ENCODE peak calls at places on chromosome 4, in eight cellular contexts. V is K562; I is lower lobe of right lung; Z is WERI-Rb-1; H is tibial artery; K is mammary epithelial cell; M is colonic mucosa; N is CD8-positive, alpha-beta T cell. F is an unnamed sample. For H3K9me3, the result is how much of the 10 kb centered on the place peaks cover.

GRCh38 chr4:47349323-47349722 is 114.2 kb downstream of the COMMD8 start:
- DNase-seq in V (no peak), I (no peak), Z (no peak), H (no peak), K (no peak), M (no peak), N (no peak), F (no peak)

GRCh38 chr4:8671712-8672290 is 79.2 kb downstream of the CPZ start:
- DNase-seq in V (no peak), I (no peak), Z (no peak), H (no peak), K (no peak), M (no peak), N (no peak), F (no peak)

GRCh38 chr4:36290641-36291040 is 9.2 kb downstream of the DTHD1 start:
- DNase-seq in V (no peak), I (no peak), Z (no peak), H (no peak), K (no peak), M (peak), N (no peak), F (no peak)

GRCh38 chr4:8277356-8278008 is 7.9 kb downstream of the HTRA3 start:
- DNase-seq in V (no peak), I (no peak), Z (no peak), H (no peak), K (no peak), M (no peak), N (no peak), F (no peak)

GRCh38 chr4:130419576-130419975 is 1323.6 kb downstream of the C4orf33 start:
- DNase-seq in V (no peak), I (no peak), Z (no peak), H (no peak), K (no peak), M (no peak), N (no peak), F (no peak)

GRCh38 chr4:30103455-30103854 is 616.7 kb upstream of the PCDH7 start:
- DNase-seq in V (no peak), I (no peak), Z (no peak), H (no peak), K (peak), M (no peak), N (no peak), F (no peak)

GRCh38 chr4:75848891-75849290 is 53.4 kb downstream of the PPEF2 start:
- DNase-seq in V (no peak), I (no peak), Z (no peak), H (no peak), K (peak), M (no peak), N (no peak), F (no peak)

GRCh38 chr4:72112514-72113156 is 80.8 kb downstream of the NPFFR2 start:
- DNase-seq in V (peak), I (no peak), Z (no peak), H (no peak), K (peak), M (no peak), N (no peak), F (no peak)

GRCh38 chr4:8938137-8938536 is 66.5 kb upstream of the HMX1 start:
- DNase-seq in V (no peak), I (no peak), Z (no peak), H (no peak), K (no peak), M (no peak), N (no peak), F (no peak)

GRCh38 chr4:118280501-118281218 is 72.1 kb downstream of the PRSS12 start:
- DNase-seq in V (peak), I (no peak), Z (peak), H (no peak), K (peak), M (peak), N (peak), F (peak)

DNA sequence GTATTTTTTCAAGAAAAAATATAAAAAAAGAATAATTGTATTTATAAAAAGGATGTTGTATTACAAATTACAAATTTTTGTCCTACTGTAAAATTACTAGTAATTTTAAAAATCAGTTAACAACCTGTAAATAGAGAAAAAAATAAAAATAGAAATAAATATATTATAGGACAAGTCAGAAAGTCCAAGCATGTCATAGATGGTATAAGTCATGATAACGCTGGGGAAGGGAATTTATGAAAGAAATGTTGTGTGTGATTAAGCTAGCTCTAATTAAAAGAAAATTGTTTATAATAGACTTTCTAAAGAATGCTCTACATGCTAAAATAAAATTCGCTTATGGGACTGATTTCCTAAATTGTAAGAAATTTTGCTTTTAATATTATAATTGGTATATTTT is 2329.9 kb downstream of the ARAP2 start:
- DNase-seq in V (no peak), I (no peak), Z (no peak), H (no peak), K (no peak), M (no peak), N (no peak), F (no peak)
- H3K9me3 ChIP-seq in V (under half), I (under half), Z (under half), H (under half), K (under half), M (under half), N (under half), F (under half)

GRCh38 chr4:165328708-165329107 is 1.2 kb downstream of the MSMO1 start:
- DNase-seq in V (no peak), I (no peak), Z (no peak), H (no peak), K (no peak), M (peak), N (no peak), F (no peak)
- H3K27ac ChIP-seq in V (peak), I (no peak), Z (no peak), H (no peak), K (peak), M (peak), N (no peak), F (no peak)

GRCh38 chr4:82275431-82276423 is 98.1 kb downstream of the HNRNPD start:
- DNase-seq in V (peak), I (no peak), Z (peak), H (no peak), K (peak), M (no peak), N (no peak), F (no peak)
- TF ChIP-seq CTCF in V (peak), I (no peak), Z (no peak), H (no peak), K (no peak), M (no peak), N (no peak), F (no peak)

GRCh38 chr4:110619001-110619350 is 3.9 kb downstream of the PITX2 start:
- DNase-seq in V (no peak), I (no peak), Z (no peak), H (no peak), K (no peak), M (no peak), N (no peak), F (no peak)
- H3K9me3 ChIP-seq in V (under half), I (under half), Z (under half), H (under half), K (under half), M (under half), N (under half), F (under half)

GRCh38 chr4:144968606-144969005 is 129.4 kb downstream of the ANAPC10 start:
- DNase-seq in V (no peak), I (no peak), Z (no peak), H (no peak), K (peak), M (no peak), N (no peak), F (no peak)

GRCh38 chr4:144962300-144962699 is 135.7 kb downstream of the ANAPC10 start:
- DNase-seq in V (no peak), I (no peak), Z (no peak), H (no peak), K (no peak), M (no peak), N (no peak), F (no peak)

GRCh38 chr4:144970597-144970996 is 127.4 kb downstream of the ANAPC10 start:
- DNase-seq in V (no peak), I (no peak), Z (no peak), H (no peak), K (no peak), M (no peak), N (no peak), F (no peak)

GRCh38 chr4:144969793-144970192 is 128.2 kb downstream of the ANAPC10 start:
- DNase-seq in V (no peak), I (no peak), Z (no peak), H (no peak), K (no peak), M (no peak), N (no peak), F (no peak)

DNA sequence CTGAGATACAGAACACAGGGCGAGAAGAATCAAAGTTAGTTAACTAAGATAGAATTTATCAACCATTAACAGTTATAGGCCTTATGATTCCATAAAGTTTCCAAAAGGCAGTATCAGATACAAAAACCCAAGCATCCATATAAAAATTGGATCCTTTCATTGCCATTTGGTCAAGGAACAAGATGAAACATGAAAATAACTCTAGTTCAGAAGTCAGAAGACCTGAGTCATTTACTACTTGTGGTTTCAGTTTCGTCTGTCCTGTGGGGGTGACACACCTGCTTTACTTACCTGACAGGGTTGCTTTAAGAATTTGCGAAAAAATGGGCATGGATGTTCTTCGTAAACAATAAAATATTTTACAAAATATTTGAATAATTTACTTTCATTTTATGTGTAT is 130.8 kb downstream of the ANAPC10 start:
- DNase-seq in V (no peak), I (no peak), Z (no peak), H (no peak), K (peak), M (no peak), N (no peak), F (no peak)
- H3K27ac ChIP-seq in V (no peak), I (no peak), Z (no peak), H (no peak), K (peak), M (no peak), N (no peak), F (no peak)

GRCh38 chr4:53601251-53601764 is 10.0 kb upstream of the LNX1 start:
- DNase-seq in V (peak), I (no peak), Z (peak), H (no peak), K (no peak), M (peak), N (no peak), F (no peak)
- TF ChIP-seq CTCF in V (peak), I (peak), Z (peak), H (no peak), K (peak), M (no peak), N (no peak), F (no peak)

DNA sequence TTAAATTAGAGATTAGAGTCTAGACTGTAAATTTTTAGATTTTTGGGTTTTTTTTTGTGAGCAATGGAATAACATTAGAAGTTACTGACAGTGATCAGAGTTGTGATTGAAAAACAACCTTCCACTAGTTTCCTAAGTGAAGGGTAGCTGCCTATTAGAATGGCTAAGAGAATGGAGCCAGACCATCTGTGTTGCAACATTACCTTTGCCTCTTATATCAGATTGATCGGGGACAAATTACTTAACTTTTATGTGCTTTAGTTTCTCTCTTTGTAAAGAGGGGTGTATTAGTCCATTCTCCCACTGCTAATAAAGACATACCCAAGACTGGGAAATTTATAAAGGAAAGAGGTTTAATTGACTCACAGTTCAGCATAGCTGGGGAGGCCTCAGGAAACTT is 12.5 kb upstream of the PI4K2B start:
- DNase-seq in V (no peak), I (no peak), Z (no peak), H (no peak), K (no peak), M (no peak), N (no peak), F (no peak)
- H3K9me3 ChIP-seq in V (under half), I (under half), Z (under half), H (under half), K (under half), M (under half), N (under half), F (half or more)

GRCh38 chr4:102696763-102697162 is 64.0 kb downstream of the MANBA start:
- DNase-seq in V (no peak), I (no peak), Z (no peak), H (no peak), K (no peak), M (no peak), N (no peak), F (no peak)
- H3K27ac ChIP-seq in V (no peak), I (no peak), Z (no peak), H (no peak), K (no peak), M (no peak), N (no peak), F (no peak)

F was measured in CD4-positive, alpha-beta T cell.